ENCODE peak calls at places on chromosomes 13 and 19, in six cellular contexts. V is Peyer's patch, X is Caco-2, L is PC-3, G is IMR-90, R is ascending aorta. K is an unnamed sample.

GRCh38 chr13:81171065-81171647 is 830.2 kb upstream of the SPRY2 start:
- DNase-seq in R (no peak), X (no peak), V (no peak), L (peak; percentile 54), G (no peak), K (no peak)

GRCh38 chr13:73677041-73677589 is 457.1 kb downstream of the KLF12 start:
- DNase-seq in R (no peak), G (peak; percentile 71), L (peak; percentile 71), X (peak; percentile 77), V (no peak), K (no peak)

GRCh38 chr13:72514141-72514540 is 213.3 kb downstream of the MZT1 start:
- DNase-seq in V (no peak), X (no peak), L (no peak), G (no peak), R (no peak), K (no peak)

GRCh38 chr19:36222503-36222902 is 7.6 kb downstream of the ZNF146 start:
- DNase-seq in V (no peak), X (no peak), G (no peak), L (no peak), R (no peak), K (no peak)

GRCh38 chr19:49741210-49741844 is 21.8 kb downstream of the TSKS start:
- DNase-seq in X (no peak), V (no peak), G (peak; percentile 28), R (no peak), L (no peak), K (no peak)

GRCh38 chr19:55369651-55370304 is 485 bp downstream of the IL11 start:
- DNase-seq in G (peak; percentile 76), X (peak; percentile 84), V (no peak), L (peak; percentile 72), R (no peak), K (no peak)

GRCh38 chr19:42368765-42369164 is 21.3 kb downstream of the CNFN start:
- DNase-seq in V (no peak), G (no peak), R (no peak), X (no peak), L (no peak), K (no peak)

GRCh38 chr19:1221141-1221903 is 15.7 kb downstream of the STK11 start:
- DNase-seq in G (peak; percentile 54), V (peak; percentile 71), L (peak; percentile 27), R (no peak), X (no peak), K (no peak)

GRCh38 chr13:93098972-93099371 is 127.6 kb upstream of the GPC6 start:
- DNase-seq in L (no peak), X (no peak), G (no peak), V (no peak), R (no peak), K (no peak)

GRCh38 chr13:66859934-66860867 is 369.9 kb downstream of the PCDH9 start:
- DNase-seq in R (no peak), V (no peak), X (no peak), G (peak; percentile 2), L (no peak), K (no peak)

GRCh38 chr13:33278923-33279322 is 6.6 kb downstream of the STARD13 start:
- DNase-seq in R (no peak), X (no peak), G (no peak), V (no peak), L (no peak), K (no peak)
- H3K4me3 ChIP-seq in R (no peak overlapping the region), X (no peak overlapping the region), G (no peak overlapping the region), V (no peak overlapping the region), L (peak overlapping the region; percentile 19), K (no peak overlapping the region)

DNA sequence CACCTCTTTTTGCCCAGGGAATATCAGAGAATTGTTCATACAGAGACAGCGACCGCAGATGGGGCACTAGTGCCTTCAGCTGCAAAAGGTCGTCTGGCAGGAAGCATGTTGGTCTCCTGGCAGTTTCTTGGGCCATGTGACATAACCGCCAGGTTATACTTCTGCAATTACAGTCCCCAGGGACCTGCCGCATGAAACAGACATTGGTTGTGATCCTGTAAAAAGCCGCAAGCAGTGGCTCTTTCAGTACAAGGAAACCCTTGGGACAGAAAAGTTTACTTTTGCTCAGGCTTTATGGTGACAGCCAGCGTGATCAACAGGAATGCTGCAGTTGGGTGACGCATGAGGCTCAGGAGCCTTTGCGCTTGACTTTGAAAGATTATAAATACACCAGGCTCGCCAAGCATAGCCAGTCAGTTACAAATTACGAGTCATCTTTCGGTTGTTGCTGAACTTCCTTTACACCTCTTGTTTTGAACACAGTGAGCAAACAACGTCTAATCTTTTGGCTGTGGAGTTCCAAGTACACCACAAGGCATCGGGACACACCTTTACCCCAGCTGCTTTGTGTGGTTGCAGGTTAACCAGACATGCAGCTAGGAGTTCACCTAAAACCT is 50.5 kb upstream of the UBE2L5 start:
- DNase-seq in R (no peak), L (peak; percentile 69), G (peak; percentile 82), X (no peak), V (peak; percentile 52), K (no peak)
- H3K4me3 ChIP-seq in R (no peak overlapping the region), L (peak overlapping the region; percentile 39), G (no peak overlapping the region), X (no peak overlapping the region), V (no peak overlapping the region), K (no peak overlapping the region)

DNA sequence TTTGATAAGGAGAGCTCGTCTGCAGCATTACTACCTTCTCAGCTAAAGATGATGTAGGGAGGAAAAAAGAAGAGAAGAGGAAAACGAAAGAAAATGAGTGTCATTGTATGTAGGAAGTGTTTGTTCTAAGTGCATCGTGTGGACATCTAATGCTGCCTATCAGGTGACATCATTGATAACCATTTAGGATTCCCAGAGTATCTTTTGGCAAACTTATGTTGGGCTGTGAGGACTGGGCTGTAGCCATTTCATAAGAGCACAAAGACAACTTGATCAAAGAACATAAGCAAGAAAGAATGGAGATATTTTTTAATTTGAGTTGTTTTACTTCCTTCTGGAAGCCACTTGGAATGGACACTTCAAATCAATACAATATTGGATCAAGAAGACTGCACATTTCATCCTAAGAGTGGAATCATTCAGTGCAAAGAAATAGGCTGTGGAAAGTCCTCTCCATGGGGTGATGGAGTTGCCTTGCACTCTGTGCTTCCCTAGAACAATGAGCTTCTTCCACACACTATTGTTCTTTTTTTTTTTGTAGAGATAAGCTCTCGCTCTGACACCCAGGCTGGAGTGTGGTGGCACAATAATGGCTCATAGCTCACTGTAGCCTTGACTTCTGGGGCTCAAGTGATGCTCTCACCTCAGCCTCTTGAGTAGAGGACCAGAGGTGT is 52.4 kb upstream of the UBL3 start:
- DNase-seq in R (no peak), V (no peak), L (no peak), G (no peak), X (no peak), K (no peak)
- H3K4me3 ChIP-seq in R (no peak overlapping the region), V (no peak overlapping the region), L (no peak overlapping the region), G (no peak overlapping the region), X (no peak overlapping the region), K (no peak overlapping the region)

DNA sequence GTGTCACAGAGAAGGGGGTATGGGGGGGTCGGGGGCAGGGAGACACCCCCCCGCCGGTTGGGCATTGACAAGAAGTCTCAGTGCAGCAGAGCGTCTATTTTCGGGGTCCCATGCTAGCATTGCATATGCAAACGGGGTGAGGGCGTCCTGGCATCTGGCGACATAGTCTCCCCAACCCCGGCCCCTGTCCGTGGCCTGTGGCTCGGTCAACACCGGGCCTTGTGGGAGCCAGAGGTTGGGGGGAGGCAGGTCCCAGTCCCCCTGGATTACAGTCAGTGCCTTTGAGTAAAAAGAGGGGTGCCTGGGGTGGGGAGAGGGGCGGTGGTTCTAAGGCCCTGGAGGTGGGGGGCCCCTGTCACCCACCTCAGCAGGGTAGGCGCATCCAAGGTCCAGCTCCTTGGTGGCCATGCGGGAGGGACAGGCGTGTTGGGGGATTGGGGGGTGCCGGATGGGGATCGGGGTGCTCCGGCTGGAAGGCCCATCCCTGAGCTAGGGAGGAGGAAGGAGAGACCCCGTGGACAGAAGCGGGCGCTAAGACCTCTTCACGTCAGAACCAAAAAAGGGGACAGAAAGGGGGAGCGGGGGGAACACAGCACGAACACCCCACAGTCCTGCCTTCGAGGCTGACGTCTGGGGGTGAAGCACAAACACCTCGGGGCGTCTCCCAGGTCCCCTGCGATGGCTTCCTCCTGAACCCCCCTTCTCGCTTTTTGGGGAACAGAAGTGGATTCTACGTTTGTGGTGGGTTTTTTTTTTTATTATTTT is 20.9 kb downstream of the ZBTB7A start:
- DNase-seq in X (no peak), L (no peak), G (no peak), R (no peak), V (no peak), K (no peak)
- H3K4me3 ChIP-seq in X (no peak overlapping the region), L (no peak overlapping the region), G (no peak overlapping the region), R (no peak overlapping the region), V (no peak overlapping the region), K (no peak overlapping the region)

GRCh38 chr19:30873691-30874090 is 475.5 kb downstream of the TSHZ3 start:
- DNase-seq in R (no peak), V (no peak), L (no peak), X (no peak), G (no peak), K (no peak)
- H3K4me3 ChIP-seq in R (no peak overlapping the region), V (no peak overlapping the region), L (no peak overlapping the region), X (no peak overlapping the region), G (no peak overlapping the region), K (no peak overlapping the region)

GRCh38 chr13:101473458-101473857 is 21.0 kb downstream of the ITGBL1 start:
- DNase-seq in L (peak; percentile 64), G (peak; percentile 91), R (no peak), X (no peak), V (no peak), K (no peak)
- H3K4me3 ChIP-seq in L (no peak overlapping the region), G (no peak overlapping the region), R (no peak overlapping the region), X (no peak overlapping the region), V (no peak overlapping the region), K (no peak overlapping the region)

K was measured in left lung.